ENCODE peak calls at places on chromosome 17, in four cellular contexts. V is left lung, T is neural progenitor cell, Q is IMR-90. S is an unnamed sample.

GRCh38 chr17:58317421-58318064 is 11.1 kb downstream of the TSPOAP1 start:
- DNase-seq in V (no peak), Q (peak), T (peak), S (no peak)

GRCh38 chr17:78596871-78597635 is 19.9 kb upstream of the DNAH17 start:
- DNase-seq in T (no peak), V (no peak), Q (no peak), S (no peak)

GRCh38 chr17:50273654-50274040 is 619 bp upstream of the TMEM92 start:
- DNase-seq in T (no peak), V (no peak), Q (no peak), S (no peak)

GRCh38 chr17:44751331-44751730 is 7.5 kb upstream of the ADAM11 start:
- DNase-seq in V (no peak), Q (no peak), T (no peak), S (no peak)

GRCh38 chr17:38613981-38614779 is 8.4 kb upstream of the SRCIN1 start:
- DNase-seq in T (no peak), V (no peak), Q (no peak), S (no peak)

GRCh38 chr17:333626-334396 is 18.8 kb downstream of the RPH3AL start:
- DNase-seq in T (peak), V (peak), Q (peak), S (no peak)

GRCh38 chr17:74767111-74767516 is 9.0 kb downstream of the NAT9 start:
- DNase-seq in T (no peak), V (no peak), Q (no peak), S (no peak)

GRCh38 chr17:44655983-44656700 is at the start of gene MEIOC:
- DNase-seq in V (no peak), T (peak), Q (peak), S (no peak)

GRCh38 chr17:64441772-64442549 is 7.0 kb upstream of the MILR1 start:
- DNase-seq in T (no peak), V (no peak), Q (peak), S (no peak)

GRCh38 chr17:65901394-65901793 is 290.5 kb downstream of the CEP112 start:
- DNase-seq in V (no peak), T (no peak), Q (no peak), S (no peak)

GRCh38 chr17:76816590-76817135 is 51.5 kb upstream of the MGAT5B start:
- DNase-seq in V (no peak), T (peak), Q (peak), S (no peak)

GRCh38 chr17:21177854-21178600 is 35.9 kb downstream of the TMEM11 start:
- DNase-seq in V (no peak), Q (no peak), T (no peak), S (no peak)

GRCh38 chr17:68424188-68424587 is 33.1 kb downstream of the WIPI1 start:
- DNase-seq in Q (no peak), V (no peak), T (peak), S (no peak)

GRCh38 chr17:75048396-75048933 is 1.4 kb downstream of the KCTD2 start:
- DNase-seq in T (no peak), V (no peak), Q (peak), S (no peak)

GRCh38 chr17:19386276-19386863 is 620 bp downstream of the MFAP4 start:
- DNase-seq in Q (peak), T (peak), V (peak), S (no peak)

GRCh38 chr17:11490171-11490760 is 108.0 kb upstream of the DNAH9 start:
- DNase-seq in V (no peak), Q (no peak), T (peak), S (no peak)

GRCh38 chr17:48149174-48150106 is 41.9 kb downstream of the SNX11 start:
- DNase-seq in T (peak), V (no peak), Q (no peak), S (no peak)

GRCh38 chr17:2370211-2370589 is 30.7 kb downstream of the MNT start:
- DNase-seq in Q (no peak), V (peak), T (no peak), S (no peak)

GRCh38 chr17:39200957-39201510 is 951 bp downstream of the RPL19 start:
- DNase-seq in T (no peak), Q (no peak), V (no peak), S (no peak)

GRCh38 chr17:68033636-68034451 is 1.7 kb upstream of the KPNA2 start:
- DNase-seq in V (no peak), T (peak), Q (peak), S (peak)

GRCh38 chr17:8944083-8944482 is 21.4 kb downstream of the PIK3R5 start:
- DNase-seq in V (no peak), Q (no peak), T (no peak), S (no peak)

GRCh38 chr17:61584866-61585265 is 6.2 kb downstream of the NACA2 start:
- DNase-seq in T (no peak), V (no peak), Q (no peak), S (no peak)

GRCh38 chr17:80815151-80815561 is 176.5 kb upstream of the CHMP6 start:
- DNase-seq in V (peak), Q (no peak), T (no peak), S (no peak)

GRCh38 chr17:77427471-77427991 is 286.8 kb downstream of the SEC14L1 start:
- DNase-seq in T (no peak), V (no peak), Q (peak), S (no peak)

GRCh38 chr17:83201206-83202001 is 122.0 kb downstream of the METRNL start:
- DNase-seq in T (no peak), V (peak), Q (no peak), S (no peak)

GRCh38 chr17:4043862-4044261 is 79.6 kb upstream of the ATP2A3 start:
- DNase-seq in Q (no peak), T (no peak), V (no peak), S (no peak)

GRCh38 chr17:78284146-78284545 is 52.7 kb downstream of the TMEM235 start:
- DNase-seq in V (no peak), Q (peak), T (no peak), S (no peak)

GRCh38 chr17:28384281-28385036 is 13.0 kb downstream of the SARM1 start:
- DNase-seq in Q (no peak), T (peak), V (peak), S (no peak)

GRCh38 chr17:73291260-73291801 is 20.5 kb downstream of the CDC42EP4 start:
- DNase-seq in T (no peak), V (peak), Q (peak), S (no peak)

GRCh38 chr17:16470302-16470701 is 21.7 kb downstream of the LRRC75A start:
- DNase-seq in T (no peak), V (no peak), Q (no peak), S (no peak)

GRCh38 chr17:28112199-28112995 is 69.9 kb downstream of the NLK start:
- DNase-seq in V (no peak), T (no peak), Q (peak), S (no peak)

GRCh38 chr17:74190807-74191206 is 12.7 kb upstream of the RPL38 start:
- DNase-seq in T (peak), Q (no peak), V (no peak), S (no peak)

GRCh38 chr17:74532115-74532514 is 840 bp upstream of the CD300LB start:
- DNase-seq in T (no peak), Q (no peak), V (no peak), S (no peak)

GRCh38 chr17:34146440-34147043 is 108.5 kb upstream of the CCL2 start:
- DNase-seq in V (peak), T (peak), Q (no peak), S (no peak)
- TF ChIP-seq CTCF in V (peak), T (peak), Q (no peak), S (peak)

GRCh38 chr17:81991684-81992513 is 14.5 kb downstream of the ASPSCR1 start:
- DNase-seq in Q (peak), T (peak), V (peak), S (no peak)
- H3K4me3 ChIP-seq in Q (no peak), T (no peak), V (no peak), S (peak)

DNA sequence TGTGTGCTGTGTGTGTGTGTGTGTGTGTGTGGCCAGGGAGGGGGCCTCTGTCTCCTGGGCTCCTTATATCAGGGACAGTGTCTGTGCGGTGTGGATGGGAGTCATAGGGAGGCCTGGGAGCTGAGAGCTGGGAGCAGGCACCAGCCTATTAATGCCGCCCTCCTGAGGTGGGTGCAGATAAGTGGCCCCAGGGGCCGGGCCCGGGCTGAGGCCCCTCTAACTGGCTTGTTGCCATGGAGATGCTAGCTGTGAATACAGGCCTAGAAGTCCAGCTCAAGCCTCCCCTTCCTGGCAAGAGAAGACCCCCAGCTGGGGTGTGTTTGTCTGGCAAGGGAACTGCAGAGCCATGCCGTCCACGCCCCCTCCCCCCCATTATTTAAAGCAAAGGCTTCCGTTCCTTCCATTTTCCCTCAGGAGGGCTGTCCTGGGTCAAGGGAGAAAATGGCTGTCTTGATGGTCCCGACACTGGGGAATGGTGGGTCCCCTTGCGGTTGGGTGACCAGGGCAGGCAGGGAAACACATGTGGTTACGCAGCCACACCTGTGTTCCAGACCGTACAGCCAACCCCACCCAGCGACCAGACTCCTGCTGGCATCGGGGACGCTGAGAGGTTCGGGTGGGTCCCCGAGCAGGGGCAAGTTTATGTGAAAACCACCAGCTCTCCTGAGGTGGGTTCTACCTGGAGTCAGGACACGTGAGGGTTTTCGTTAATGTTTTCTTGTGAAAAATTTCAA is 141.1 kb downstream of the MRM1 start:
- DNase-seq in T (peak), Q (no peak), V (peak), S (no peak)
- TF ChIP-seq CTCF in T (no peak), Q (no peak), V (no peak), S (no peak)

GRCh38 chr17:7439462-7440112 is at the start of gene FGF11:
- DNase-seq in Q (no peak), V (peak), T (peak), S (no peak)

GRCh38 chr17:7438656-7439460 is 454 bp upstream of the FGF11 start:
- DNase-seq in Q (no peak), V (no peak), T (no peak), S (no peak)

GRCh38 chr17:7441202-7441705 is 1.9 kb downstream of the FGF11 start:
- DNase-seq in Q (no peak), T (no peak), V (no peak), S (no peak)

GRCh38 chr17:7440823-7441174 is 1.5 kb downstream of the FGF11 start:
- DNase-seq in V (peak), T (peak), Q (no peak), S (no peak)

DNA sequence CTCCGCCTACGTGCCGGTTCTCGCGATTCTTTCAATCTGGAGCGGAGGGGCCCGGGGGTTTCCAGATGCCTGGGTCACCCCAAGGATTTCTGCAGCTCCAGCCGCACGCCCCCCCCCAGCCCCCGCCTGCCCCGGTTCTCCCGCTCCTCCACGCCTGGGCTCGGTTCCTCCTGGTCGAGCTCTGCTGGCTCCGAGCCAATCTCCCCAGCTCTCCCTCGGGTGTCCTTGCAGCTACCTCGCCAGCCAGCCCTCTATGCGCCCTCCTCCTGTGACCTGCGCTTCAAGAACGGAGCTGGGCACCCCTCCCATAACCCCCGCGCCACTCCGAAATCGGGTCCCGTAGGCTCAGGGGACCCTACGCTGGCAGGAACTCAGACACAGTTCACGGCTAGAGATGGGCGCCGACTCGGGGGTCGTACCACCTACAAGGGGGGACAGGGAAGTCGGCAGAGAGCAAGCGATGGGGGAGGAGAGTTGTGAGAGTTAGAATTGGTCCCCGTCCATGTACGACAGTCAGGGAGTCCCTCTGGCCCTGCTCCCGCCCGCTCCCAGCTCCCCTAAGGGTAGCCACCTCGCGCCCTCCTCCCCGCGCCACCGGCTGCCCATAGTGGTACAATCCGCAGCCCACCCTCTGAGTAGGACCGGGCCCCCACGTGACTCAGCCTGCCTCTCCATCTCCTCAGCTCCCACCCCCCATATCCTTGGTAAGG is 956 bp downstream of the FGF11 start:
- DNase-seq in Q (no peak), V (peak), T (peak), S (no peak)
- H3K4me3 ChIP-seq in Q (peak), V (peak), T (peak), S (peak)